ENCODE peak calls at places on chromosomes 4 and X, in seven cellular contexts. B is LHCN-M2; C is glutamatergic neuron; A is NCI-H1105; T is activated CD4-positive, alpha-beta T cell treated with anti-CD3 and anti-CD28 coated beads, Interleukin-2, amount 50 U/mL, for 24 hours; J is H7; E is GM10248. U is an unnamed sample.

GRCh38 chr4:88803600-88804096 is 106.0 kb upstream of the NAP1L5 start:
- DNase-seq in B (peak), C (no peak), A (no peak), T (peak), J (no peak), E (peak), U (peak)

GRCh38 chr4:1241936-1242505 is 6.9 kb downstream of the CTBP1 start:
- DNase-seq in B (no peak), C (no peak), A (no peak), T (no peak), J (peak), E (no peak), U (no peak)

GRCh38 chr4:150546286-150546685 is 35.7 kb upstream of the MAB21L2 start:
- DNase-seq in B (no peak), C (no peak), A (no peak), T (no peak), J (no peak), E (no peak), U (peak)

GRCh38 chrX:39729834-39730670 is 367.7 kb downstream of the BCOR start:
- DNase-seq in B (peak), C (peak), A (no peak), T (no peak), J (peak), E (no peak), U (no peak)

GRCh38 chrX:114800719-114801118 is 216.7 kb downstream of the IL13RA2 start:
- DNase-seq in B (peak), C (no peak), A (no peak), T (no peak), J (no peak), E (no peak), U (peak)

GRCh38 chrX:20829665-20830481 is 544.3 kb upstream of the CNKSR2 start:
- DNase-seq in B (peak), C (no peak), A (no peak), T (no peak), J (no peak), E (no peak), U (peak)

GRCh38 chr4:170007113-170007512 is 19.1 kb downstream of the MFAP3L start:
- DNase-seq in B (no peak), C (no peak), A (no peak), T (no peak), J (no peak), E (no peak), U (no peak)

GRCh38 chr4:25925486-25926201 is 11.6 kb downstream of the SMIM20 start:
- DNase-seq in B (peak), C (peak), A (no peak), T (no peak), J (peak), E (peak), U (peak)

GRCh38 chrX:130799393-130799792 is 103.6 kb downstream of the ENOX2 start:
- DNase-seq in B (peak), C (no peak), A (no peak), T (no peak), J (no peak), E (no peak), U (no peak)

GRCh38 chr4:53365121-53365485 is 758 bp downstream of the SCFD2 start:
- DNase-seq in B (peak), C (no peak), A (no peak), T (no peak), J (peak), E (peak), U (no peak)

GRCh38 chr4:154622598-154622997 is 10.1 kb upstream of the FGG start:
- DNase-seq in B (peak), C (no peak), A (no peak), T (peak), J (peak), E (peak), U (peak)

GRCh38 chr4:169152899-169153298 is 117.9 kb downstream of the SH3RF1 start:
- DNase-seq in B (no peak), C (no peak), A (no peak), T (no peak), J (peak), E (no peak), U (no peak)

GRCh38 chrX:120125444-120125843 is 9.7 kb upstream of the RHOXF1 start:
- DNase-seq in B (no peak), C (no peak), A (no peak), T (no peak), J (no peak), E (no peak), U (no peak)

GRCh38 chrX:101191217-101191750 is 28.3 kb upstream of the DRP2 start:
- DNase-seq in B (no peak), C (peak), A (no peak), T (no peak), J (peak), E (no peak), U (no peak)

GRCh38 chrX:2767631-2768455 is 16.0 kb downstream of the XG start:
- DNase-seq in B (peak), C (no peak), A (no peak), T (no peak), J (peak), E (no peak), U (no peak)

GRCh38 chrX:41733939-41734338 is 10.0 kb downstream of the GPR82 start:
- DNase-seq in B (no peak), C (no peak), A (no peak), T (peak), J (no peak), E (peak), U (no peak)

GRCh38 chr4:162523171-162523570 is 359.4 kb upstream of the FSTL5 start:
- DNase-seq in B (no peak), C (no peak), A (no peak), T (no peak), J (no peak), E (no peak), U (peak)

GRCh38 chr4:37628977-37629609 is 57.1 kb downstream of the RELL1 start:
- DNase-seq in B (peak), C (no peak), A (no peak), T (no peak), J (no peak), E (no peak), U (no peak)

GRCh38 chr4:145805490-145805889 is 125.5 kb downstream of the C4orf51 start:
- DNase-seq in B (no peak), C (no peak), A (no peak), T (no peak), J (no peak), E (no peak), U (no peak)

GRCh38 chrX:7159132-7159861 is 11.3 kb upstream of the PUDP start:
- DNase-seq in B (peak), C (no peak), A (no peak), T (no peak), J (no peak), E (no peak), U (no peak)

GRCh38 chr4:153448003-153448731 is 18.0 kb upstream of the TMEM131L start:
- DNase-seq in B (no peak), C (no peak), A (peak), T (no peak), J (no peak), E (no peak), U (peak)

GRCh38 chrX:69063486-69063885 is 101.8 kb downstream of the PJA1 start:
- DNase-seq in B (no peak), C (no peak), A (no peak), T (no peak), J (no peak), E (no peak), U (no peak)

GRCh38 chr4:82125170-82125862 is 248.5 kb downstream of the HNRNPD start:
- DNase-seq in B (no peak), C (peak), A (no peak), T (no peak), J (no peak), E (no peak), U (no peak)

GRCh38 chr4:80202190-80202711 is 4.9 kb downstream of the PRDM8 start:
- DNase-seq in B (no peak), C (peak), A (peak), T (peak), J (peak), E (peak), U (peak)

GRCh38 chrX:104183685-104184084 is 17.4 kb downstream of the FAM199X start:
- DNase-seq in B (no peak), C (no peak), A (no peak), T (no peak), J (no peak), E (no peak), U (no peak)

GRCh38 chrX:37388413-37388812 is 39.2 kb downstream of the PRRG1 start:
- DNase-seq in B (no peak), C (no peak), A (no peak), T (no peak), J (no peak), E (no peak), U (no peak)